ENCODE peak calls at places on chromosome 22, in four cellular contexts. Z, I, B and F are unnamed samples.
A peak's percentile ranks its signal among the peaks of the same experiment; 100 is the strongest.

GRCh38 chr22:45450101-45450785 is 36.8 kb downstream of the RIBC2 start:
- DNase-seq in Z (no peak), I (no peak), B (no peak), F (no peak)

GRCh38 chr22:31495343-31495742 is 993 bp upstream of the SFI1 start:
- DNase-seq in Z (no peak), I (no peak), B (no peak), F (no peak)

GRCh38 chr22:26546282-26546681 is 34.0 kb upstream of the TFIP11 start:
- DNase-seq in Z (no peak), I (no peak), B (no peak), F (no peak)

GRCh38 chr22:37314315-37315046 is 32.2 kb downstream of the CYTH4 start:
- DNase-seq in Z (no peak), I (no peak), B (no peak), F (no peak)

GRCh38 chr22:50308597-50308935 is 1.1 kb upstream of the PLXNB2 start:
- DNase-seq in Z (no peak), I (peak; percentile 88), B (peak; percentile 39), F (no peak)

GRCh38 chr22:32329202-32329645 is 28.4 kb upstream of the RFPL3 start:
- DNase-seq in Z (no peak), I (no peak), B (no peak), F (no peak)

GRCh38 chr22:17563936-17564391 is 666 bp downstream of the SLC25A18 start:
- DNase-seq in Z (no peak), I (no peak), B (peak; percentile 65), F (no peak)

GRCh38 chr22:41910599-41911291 is 4.1 kb downstream of the SHISA8 start:
- DNase-seq in Z (no peak), I (no peak), B (no peak), F (no peak)

GRCh38 chr22:35842954-35843353 is 125.3 kb downstream of the APOL5 start:
- DNase-seq in Z (no peak), I (no peak), B (no peak), F (no peak)

GRCh38 chr22:17334054-17334453 is 35.2 kb upstream of the CECR2 start:
- DNase-seq in Z (no peak), I (no peak), B (no peak), F (no peak)

GRCh38 chr22:30221121-30221992 is 25.2 kb downstream of the LIF start:
- DNase-seq in Z (no peak), I (peak; percentile 63), B (no peak), F (no peak)

GRCh38 chr22:50278956-50279619 is 8.9 kb upstream of the MAPK11 start:
- DNase-seq in Z (no peak), I (no peak), B (no peak), F (no peak)

GRCh38 chr22:50236731-50237409 is 8.0 kb downstream of the TUBGCP6 start:
- DNase-seq in Z (no peak), I (no peak), B (no peak), F (no peak)

GRCh38 chr22:37549704-37550059 is 10.6 kb upstream of the CDC42EP1 start:
- DNase-seq in Z (no peak), I (no peak), B (no peak), F (no peak)

GRCh38 chr22:46501701-46502100 is 35.7 kb downstream of the CELSR1 start:
- DNase-seq in Z (peak; percentile 64), I (no peak), B (no peak), F (peak; percentile 8)

GRCh38 chr22:46367707-46368191 is 32.2 kb downstream of the TRMU start:
- DNase-seq in Z (no peak), I (peak; percentile 74), B (peak; percentile 61), F (no peak)

GRCh38 chr22:48750282-48750681 is 1077.4 kb downstream of the BRD1 start:
- DNase-seq in Z (no peak), I (no peak), B (no peak), F (no peak)

GRCh38 chr22:29700949-29701927 is 18.6 kb upstream of the CABP7 start:
- DNase-seq in Z (no peak), I (no peak), B (no peak), F (no peak)

GRCh38 chr22:29199702-29200400 is 5.8 kb upstream of the EMID1 start:
- DNase-seq in Z (no peak), I (no peak), B (no peak), F (no peak)

GRCh38 chr22:49858827-49859226 is 5.2 kb downstream of the ZBED4 start:
- DNase-seq in Z (no peak), I (no peak), B (no peak), F (no peak)

GRCh38 chr22:41647771-41648170 is 26.7 kb downstream of the XRCC6 start:
- DNase-seq in Z (no peak), I (no peak), B (no peak), F (no peak)

GRCh38 chr22:22878801-22879674 is 8.6 kb upstream of the IGLL5 start:
- DNase-seq in Z (no peak), I (no peak), B (no peak), F (no peak)

GRCh38 chr22:22558972-22559603 is at the start of gene PRAME:
- DNase-seq in Z (no peak), I (peak; percentile 73), B (peak; percentile 8), F (no peak)

GRCh38 chr22:30235687-30236170 is 10.8 kb downstream of the LIF start:
- DNase-seq in Z (peak; percentile 95), I (no peak), B (no peak), F (no peak)

GRCh38 chr22:40322061-40322460 is 24.2 kb upstream of the ADSL start:
- DNase-seq in Z (no peak), I (no peak), B (no peak), F (no peak)

GRCh38 chr22:36425977-36426523 is 38.3 kb upstream of the MYH9 start:
- DNase-seq in Z (no peak), I (no peak), B (no peak), F (no peak)

GRCh38 chr22:33914699-33915098 is 5.6 kb downstream of the LARGE1 start:
- DNase-seq in Z (no peak), I (no peak), B (no peak), F (no peak)

GRCh38 chr22:33918676-33919590 is 1.3 kb downstream of the LARGE1 start:
- DNase-seq in Z (no peak), I (no peak), B (no peak), F (no peak)

GRCh38 chr22:33919591-33920501 is at the start of gene LARGE1:
- DNase-seq in Z (no peak), I (peak; percentile 69), B (no peak), F (no peak)

GRCh38 chr22:33920927-33921575 is 775 bp upstream of the LARGE1 start:
- DNase-seq in Z (peak; percentile 85), I (peak; percentile 98), B (peak; percentile 95), F (peak; percentile 89)

GRCh38 chr22:33917744-33918406 is 2.4 kb downstream of the LARGE1 start:
- DNase-seq in Z (no peak), I (no peak), B (no peak), F (no peak)
- TF ChIP-seq CTCF in Z (peak; percentile 16), I (no peak), B (no peak), F (peak; percentile 20)

DNA sequence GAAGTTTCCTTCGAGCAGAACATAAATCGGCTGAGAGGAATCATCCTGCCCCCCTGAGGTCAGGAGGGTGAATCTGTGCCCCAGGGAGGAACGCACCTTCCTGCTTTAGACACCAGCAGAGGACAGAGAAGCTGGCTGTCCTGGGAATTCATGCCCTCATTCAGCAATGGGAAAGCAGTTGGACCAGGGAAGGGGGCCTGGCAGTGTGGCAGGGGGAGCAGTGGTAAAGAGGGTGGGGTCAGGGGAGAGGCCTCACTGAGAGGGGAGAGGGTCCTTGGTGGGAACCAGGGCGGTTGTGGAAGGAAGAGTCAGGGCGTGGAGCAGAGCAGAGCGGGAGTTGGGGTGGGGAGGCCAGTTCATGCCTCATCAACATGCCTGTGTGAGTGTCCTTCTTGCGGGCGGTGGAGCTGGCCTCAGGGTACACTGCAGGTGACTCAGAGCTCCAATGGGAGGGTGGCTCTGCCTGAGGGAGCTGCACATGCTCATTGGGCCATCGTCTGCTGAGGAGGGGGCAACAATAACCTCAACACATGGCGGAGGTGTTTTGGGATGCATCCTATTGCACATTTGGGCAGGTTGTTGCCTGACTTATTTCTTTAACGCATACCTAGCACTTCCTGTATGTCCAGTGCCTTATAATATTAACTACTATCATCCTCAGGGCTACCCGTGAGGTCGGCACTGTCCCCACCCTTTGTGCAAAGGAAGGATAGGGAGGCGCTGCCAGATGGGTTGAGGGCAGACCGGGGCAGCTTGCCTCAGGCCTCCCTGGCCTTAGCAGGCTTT is 23.2 kb downstream of the MED15 start:
- DNase-seq in Z (no peak), I (peak; percentile 60), B (no peak), F (no peak)
- TF ChIP-seq CTCF in Z (no peak), I (no peak), B (no peak), F (no peak)

DNA sequence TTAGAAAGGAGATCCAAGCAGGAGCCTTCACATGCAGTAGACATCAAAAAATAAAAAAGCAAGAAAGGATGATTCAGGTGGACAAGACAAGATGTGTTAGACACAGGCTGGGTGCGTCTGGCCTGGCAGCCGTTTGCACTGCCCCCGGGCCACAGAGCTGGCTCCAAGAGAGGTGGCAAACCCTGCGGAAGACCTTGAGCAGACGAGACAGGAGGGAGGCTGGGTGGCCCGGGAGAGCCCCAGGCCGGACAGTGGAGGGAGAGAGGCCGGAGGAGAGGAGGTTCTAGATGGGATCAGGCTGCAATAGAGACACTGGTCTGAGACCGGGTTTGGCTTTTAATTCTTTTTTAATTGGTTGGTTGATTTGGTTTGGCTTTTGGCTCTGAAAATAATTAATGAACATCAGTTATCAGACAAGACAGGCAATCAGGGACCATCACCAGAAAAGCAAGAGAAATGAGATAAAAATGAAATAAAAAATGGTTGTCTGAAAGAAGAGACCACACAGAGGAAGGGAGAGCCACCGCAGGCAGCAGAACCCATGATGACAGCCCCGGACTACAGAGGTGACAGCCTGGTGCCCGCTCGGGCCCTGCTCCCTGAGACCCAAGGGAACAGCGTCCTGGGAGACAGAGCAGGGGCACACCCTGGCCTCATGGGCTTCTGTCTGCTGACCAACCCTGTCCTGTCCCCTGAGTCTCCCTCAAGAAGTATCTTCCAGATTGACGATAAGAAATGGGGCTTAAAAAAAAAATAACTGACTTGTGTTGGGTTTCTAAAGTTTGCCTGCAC is 69.8 kb upstream of the TTLL12 start:
- DNase-seq in Z (no peak), I (no peak), B (no peak), F (no peak)
- TF ChIP-seq CTCF in Z (no peak), I (no peak), B (no peak), F (no peak)

GRCh38 chr22:38981005-38981658 is 1.0 kb upstream of the APOBEC3B start:
- DNase-seq in Z (no peak), I (peak; percentile 61), B (no peak), F (no peak)
- TF ChIP-seq CTCF in Z (peak; percentile 27), I (no peak), B (no peak), F (peak; percentile 25)